ENCODE peak calls at places on chromosomes 16 and 17, in eight cellular contexts. G, V, M, R, L, U, H and I are unnamed samples.

GRCh38 chr17:82235775-82236141 is 6.9 kb downstream of the SLC16A3 start:
- DNase-seq in G (peak; percentile 85), M (no peak), L (peak; percentile 45), R (peak; percentile 60), H (no peak), U (peak; percentile 11), V (peak; percentile 61), I (no peak)

GRCh38 chr17:9729034-9729650 is 62.2 kb downstream of the DHRS7C start:
- DNase-seq in H (no peak), G (no peak), V (no peak), L (no peak), M (peak; percentile 56), R (no peak), U (no peak), I (peak; percentile 18)

GRCh38 chr17:73011016-73011486 is 81.4 kb downstream of the SLC39A11 start:
- DNase-seq in M (no peak), L (no peak), U (no peak), V (no peak), G (no peak), R (peak; percentile 33), H (no peak), I (no peak)

GRCh38 chr17:18141210-18141803 is 32.8 kb downstream of the MYO15A start:
- DNase-seq in H (no peak), R (no peak), L (peak; percentile 55), U (no peak), V (no peak), M (peak; percentile 70), G (no peak), I (no peak)

GRCh38 chr17:66302761-66303626 is 581 bp downstream of the PRKCA start:
- DNase-seq in M (peak; percentile 72), L (peak; percentile 79), G (peak; percentile 88), V (peak; percentile 61), H (no peak), U (peak; percentile 47), R (peak; percentile 80), I (no peak)

GRCh38 chr16:2090819-2091721 is 43.3 kb downstream of the TSC2 start:
- DNase-seq in U (peak; percentile 52), M (peak; percentile 96), L (peak; percentile 91), V (peak; percentile 80), G (no peak), R (peak; percentile 96), H (no peak), I (no peak)

GRCh38 chr16:76195648-76196047 is 81.6 kb upstream of the CNTNAP4 start:
- DNase-seq in R (no peak), H (no peak), V (no peak), G (no peak), U (no peak), M (no peak), L (no peak), I (no peak)

GRCh38 chr17:59846391-59847165 is 46.2 kb downstream of the TUBD1 start:
- DNase-seq in R (no peak), G (peak; percentile 91), M (no peak), U (peak; percentile 41), L (peak; percentile 60), H (no peak), V (peak; percentile 48), I (no peak)

GRCh38 chr17:17691468-17692263 is 10.4 kb downstream of the RAI1 start:
- DNase-seq in U (no peak), R (no peak), V (no peak), L (no peak), M (no peak), H (no peak), G (no peak), I (no peak)

GRCh38 chr17:33674685-33675084 is 381.6 kb upstream of the ASIC2 start:
- DNase-seq in H (peak; percentile 70), M (peak; percentile 73), L (peak; percentile 50), U (peak; percentile 51), R (peak; percentile 60), V (no peak), G (peak; percentile 89), I (no peak)

GRCh38 chr17:61793565-61793964 is 69.8 kb downstream of the BRIP1 start:
- DNase-seq in U (no peak), V (no peak), L (no peak), G (no peak), R (no peak), M (no peak), H (no peak), I (no peak)

GRCh38 chr17:30375661-30376060 is 3.1 kb upstream of the CPD start:
- DNase-seq in L (no peak), H (no peak), G (no peak), U (no peak), V (no peak), R (no peak), M (no peak), I (no peak)

DNA sequence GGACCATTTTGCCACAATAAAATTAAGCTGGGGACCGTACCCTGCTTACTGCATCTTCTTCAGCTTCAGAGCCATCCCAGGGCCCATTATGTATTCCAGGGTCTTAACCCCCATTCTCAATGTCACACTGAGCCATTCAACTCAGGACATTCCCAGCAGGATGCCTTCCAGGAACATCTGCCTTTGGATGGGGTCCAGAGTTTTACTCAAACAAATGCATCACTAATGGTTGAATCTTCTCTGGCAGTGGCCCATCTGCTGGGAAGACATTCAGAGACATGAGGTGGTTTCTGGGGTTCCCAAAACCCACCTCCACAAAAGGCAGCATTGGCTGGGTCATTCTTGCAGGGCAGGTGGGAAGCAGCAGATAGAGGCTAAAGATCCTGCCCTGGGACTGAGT is 3.4 kb upstream of the SEC14L5 start:
- DNase-seq in R (no peak), H (no peak), G (no peak), M (no peak), V (no peak), L (no peak), U (no peak), I (no peak)
- TF ChIP-seq CTCF in R (no peak), H (no peak), G (no peak), M (no peak), V (no peak), L (no peak), U (no peak), I (no peak)

GRCh38 chr17:45160505-45161287 is 979 bp upstream of the HEXIM2 start:
- DNase-seq in V (peak; percentile 75), L (peak; percentile 73), U (peak; percentile 74), R (peak; percentile 84), G (peak; percentile 94), H (no peak), M (peak; percentile 95), I (no peak)
- TF ChIP-seq CTCF in V (no peak), L (no peak), U (peak; percentile 50), R (no peak), G (no peak), H (peak; percentile 43), M (peak; percentile 56), I (peak; percentile 32)

GRCh38 chr17:46982577-46982976 is 3.5 kb upstream of the RPRML start:
- DNase-seq in M (no peak), U (no peak), G (no peak), H (no peak), L (no peak), V (no peak), R (no peak), I (no peak)
- TF ChIP-seq CTCF in M (no peak), U (no peak), G (no peak), H (no peak), L (no peak), V (no peak), R (no peak), I (no peak)

GRCh38 chr16:30063893-30064745 is 1.4 kb upstream of the ALDOA start:
- DNase-seq in M (peak; percentile 64), R (peak; percentile 79), H (peak; percentile 89), L (peak; percentile 81), U (peak; percentile 84), G (peak; percentile 95), V (peak; percentile 79), I (peak; percentile 54)
- TF ChIP-seq CTCF in M (peak; percentile 26), R (no peak), H (peak; percentile 60), L (no peak), U (peak; percentile 46), G (no peak), V (peak; percentile 17), I (peak; percentile 32)

GRCh38 chr17:11908711-11909146 is 88.5 kb downstream of the ZNF18 start:
- DNase-seq in M (no peak), R (no peak), V (no peak), H (no peak), L (no peak), G (no peak), U (no peak), I (no peak)

DNA sequence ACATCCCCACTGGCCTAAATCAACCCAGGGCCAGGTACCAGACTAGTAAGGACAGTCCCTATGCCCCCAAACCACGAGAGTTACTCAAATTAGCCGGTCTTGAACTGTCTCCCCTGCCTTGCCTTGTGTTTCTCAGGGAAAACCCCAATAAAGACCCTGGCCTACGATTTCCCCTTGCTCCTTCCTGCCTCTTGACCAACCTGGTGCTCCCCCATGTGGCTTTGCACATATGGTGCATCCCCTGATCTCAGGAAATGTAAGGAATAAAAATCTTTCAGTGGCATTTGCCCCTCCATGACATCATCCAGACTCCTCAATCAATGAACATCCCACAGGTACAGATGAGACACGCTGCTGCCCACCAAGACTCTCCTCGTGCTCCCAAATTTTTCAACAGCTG is 87.9 kb downstream of the ZNF18 start:
- DNase-seq in U (no peak), V (no peak), R (no peak), M (peak; percentile 60), H (no peak), L (no peak), G (no peak), I (no peak)
- TF ChIP-seq CTCF in U (no peak), V (no peak), R (no peak), M (peak; percentile 65), H (no peak), L (no peak), G (no peak), I (no peak)